ENCODE peak calls at places on chromosomes 3 and 15, in eight cellular contexts. A, D, K, Z, X, P, Y and U are unnamed samples. For H3K4me1, the result is how much of the 10 kb centered on the place peaks cover.

GRCh38 chr15:88656760-88657221 is 18.0 kb downstream of the ISG20 start:
- DNase-seq in P (peak), K (peak), Y (no peak), A (no peak), D (no peak), X (no peak), Z (no peak), U (peak)

GRCh38 chr15:31457631-31458526 is 131.2 kb downstream of the KLF13 start:
- DNase-seq in P (no peak), D (no peak), Z (no peak), A (peak), K (peak), Y (no peak), X (peak), U (peak)

GRCh38 chr3:123081718-123082369 is 15.0 kb downstream of the PDIA5 start:
- DNase-seq in Y (no peak), D (no peak), X (no peak), P (no peak), K (no peak), A (no peak), Z (no peak), U (no peak)

GRCh38 chr3:41196499-41197410 is 2.5 kb upstream of the CTNNB1 start:
- DNase-seq in P (no peak), X (no peak), A (no peak), Z (no peak), K (no peak), D (no peak), Y (no peak), U (no peak)

GRCh38 chr3:15305366-15305844 is 27.0 kb downstream of the SH3BP5 start:
- DNase-seq in X (no peak), K (no peak), D (no peak), A (peak), Y (no peak), P (no peak), Z (peak), U (no peak)

GRCh38 chr3:189148090-189148507 is 23.7 kb upstream of the TPRG1 start:
- DNase-seq in P (peak), Y (peak), K (no peak), A (peak), Z (peak), D (peak), X (peak), U (no peak)

GRCh38 chr15:89760303-89761008 is 9.4 kb upstream of the MESP1 start:
- DNase-seq in P (peak), X (peak), Y (peak), K (peak), D (peak), A (peak), Z (peak), U (peak)

GRCh38 chr3:65406470-65406869 is 632.2 kb downstream of the MAGI1 start:
- DNase-seq in X (no peak), K (no peak), Y (no peak), P (no peak), D (no peak), A (peak), Z (peak), U (no peak)

GRCh38 chr15:44659041-44659440 is 4.4 kb downstream of the SPG11 start:
- DNase-seq in K (no peak), D (no peak), Y (no peak), X (no peak), A (no peak), Z (no peak), P (no peak), U (no peak)

GRCh38 chr3:184486614-184487013 is 75.0 kb upstream of the EPHB3 start:
- DNase-seq in P (no peak), D (no peak), Y (no peak), Z (no peak), X (no peak), A (no peak), K (no peak), U (no peak)

GRCh38 chr15:91126080-91126479 is 26.0 kb downstream of the SV2B start:
- DNase-seq in D (no peak), K (no peak), P (no peak), A (no peak), Y (no peak), Z (no peak), X (no peak), U (no peak)

GRCh38 chr3:31562525-31562924 is 29.8 kb downstream of the STT3B start:
- DNase-seq in Z (no peak), Y (no peak), A (no peak), K (no peak), X (no peak), D (no peak), P (peak), U (peak)

GRCh38 chr3:54870423-54870822 is 57.4 kb downstream of the LRTM1 start:
- DNase-seq in Z (peak), D (no peak), X (no peak), A (peak), Y (no peak), P (no peak), K (no peak), U (no peak)

GRCh38 chr3:73542127-73542526 is 82.6 kb downstream of the PDZRN3 start:
- DNase-seq in Z (no peak), A (no peak), D (no peak), Y (no peak), P (peak), K (no peak), X (no peak), U (no peak)

GRCh38 chr3:23094890-23095462 is 108.2 kb upstream of the UBE2E2 start:
- DNase-seq in Z (peak), D (no peak), Y (no peak), X (no peak), A (peak), K (no peak), P (no peak), U (no peak)

GRCh38 chr3:134008630-134009156 is 21.0 kb downstream of the SLCO2A1 start:
- DNase-seq in K (no peak), Y (no peak), Z (no peak), A (peak), D (no peak), X (no peak), P (no peak), U (peak)

GRCh38 chr15:58267026-58267425 is 128.8 kb downstream of the AQP9 start:
- DNase-seq in Y (no peak), X (no peak), P (no peak), A (no peak), K (no peak), Z (no peak), D (no peak), U (no peak)

GRCh38 chr3:125132815-125133214 is 77.0 kb upstream of the HEG1 start:
- DNase-seq in D (no peak), Z (no peak), A (no peak), P (no peak), X (no peak), K (no peak), Y (no peak), U (no peak)

GRCh38 chr3:52483577-52484495 is 11.3 kb upstream of the STAB1 start:
- DNase-seq in K (no peak), D (peak), X (no peak), Z (peak), Y (no peak), A (peak), P (no peak), U (no peak)

GRCh38 chr3:125585595-125586223 is 9.6 kb downstream of the OSBPL11 start:
- DNase-seq in A (peak), D (peak), Y (no peak), K (no peak), X (peak), Z (peak), P (peak), U (no peak)

GRCh38 chr15:58864602-58865419 is 68.7 kb downstream of the SLTM start:
- DNase-seq in Y (peak), X (peak), A (peak), D (peak), K (no peak), P (no peak), Z (peak), U (peak)

GRCh38 chr3:84980011-84980410 is 21.2 kb downstream of the CADM2 start:
- DNase-seq in D (no peak), Y (no peak), Z (peak), X (no peak), P (no peak), K (no peak), A (no peak), U (no peak)

GRCh38 chr3:147371141-147371540 is 35.2 kb downstream of the ZIC4 start:
- DNase-seq in K (no peak), X (no peak), A (no peak), Z (no peak), D (no peak), Y (no peak), P (no peak), U (no peak)

GRCh38 chr3:16101295-16102186 is 72.9 kb upstream of the GALNT15 start:
- DNase-seq in X (no peak), K (no peak), Z (peak), D (no peak), A (peak), Y (no peak), P (peak), U (peak)

GRCh38 chr3:182349951-182350350 is 443.4 kb upstream of the ATP11B start:
- DNase-seq in P (no peak), D (no peak), A (no peak), Y (no peak), K (no peak), Z (no peak), X (no peak), U (no peak)

GRCh38 chr3:116057403-116058006 is 387.8 kb downstream of the LSAMP start:
- DNase-seq in X (no peak), K (no peak), Z (no peak), A (no peak), P (no peak), Y (no peak), D (no peak), U (no peak)

GRCh38 chr3:133591271-133591742 is 17.8 kb downstream of the CDV3 start:
- DNase-seq in A (peak), P (no peak), X (no peak), D (no peak), Y (no peak), Z (no peak), K (no peak), U (no peak)

GRCh38 chr15:92023971-92024370 is 170.5 kb downstream of the SLCO3A1 start:
- DNase-seq in Y (no peak), A (no peak), Z (no peak), P (no peak), K (no peak), X (no peak), D (no peak), U (no peak)

GRCh38 chr3:149547954-149548728 is 73.6 kb downstream of the TM4SF4 start:
- DNase-seq in D (peak), Y (no peak), A (peak), Z (peak), P (peak), X (peak), K (no peak), U (no peak)

GRCh38 chr3:59121346-59122144 is 71.7 kb upstream of the CFAP20DC start:
- DNase-seq in Y (no peak), Z (no peak), P (no peak), K (no peak), A (no peak), X (no peak), D (no peak), U (no peak)

GRCh38 chr3:87987952-87988351 is 70.9 kb downstream of the CGGBP1 start:
- DNase-seq in P (no peak), A (peak), K (no peak), D (no peak), Z (no peak), X (no peak), Y (no peak), U (no peak)

GRCh38 chr15:76204916-76205460 is 106.3 kb downstream of the ETFA start:
- DNase-seq in D (no peak), Z (no peak), X (no peak), K (peak), Y (no peak), A (no peak), P (no peak), U (peak)

GRCh38 chr15:68224546-68225250 is 4.8 kb downstream of the CLN6 start:
- DNase-seq in Y (no peak), D (no peak), Z (no peak), X (no peak), A (no peak), P (no peak), K (peak), U (peak)

GRCh38 chr3:16174976-16175901 is 759 bp downstream of the GALNT15 start:
- DNase-seq in X (no peak), Y (no peak), Z (no peak), P (no peak), K (no peak), A (peak), D (peak), U (no peak)

GRCh38 chr15:46795685-46796084 is 921.6 kb upstream of the SEMA6D start:
- DNase-seq in P (no peak), Z (no peak), A (no peak), D (no peak), K (no peak), X (no peak), Y (no peak), U (no peak)

GRCh38 chr3:127539366-127540060 is 51.0 kb downstream of the TPRA1 start:
- DNase-seq in Y (no peak), K (no peak), A (no peak), Z (no peak), P (no peak), X (no peak), D (no peak), U (no peak)
- H3K4me1 ChIP-seq in Y (under half), K (under half), A (under half), Z (under half), P (under half), X (under half), D (under half), U (under half)

GRCh38 chr3:172102883-172103310 is 63.5 kb downstream of the FNDC3B start:
- DNase-seq in A (no peak), Z (no peak), Y (no peak), X (no peak), P (no peak), D (no peak), K (no peak), U (no peak)
- H3K4me1 ChIP-seq in A (half or more), Z (under half), Y (under half), X (half or more), P (half or more), D (half or more), K (under half), U (under half)

GRCh38 chr15:101020451-101020850 is 101.3 kb downstream of the LRRK1 start:
- DNase-seq in X (no peak), Y (no peak), Z (no peak), D (no peak), A (no peak), K (no peak), P (peak), U (peak)
- H3K4me1 ChIP-seq in X (under half), Y (under half), Z (under half), D (under half), A (under half), K (under half), P (under half), U (under half)

GRCh38 chr15:50686468-50687301 is at the start of gene TRPM7:
- DNase-seq in Z (peak), K (peak), D (peak), X (peak), Y (peak), P (peak), A (peak), U (peak)

GRCh38 chr15:50685191-50685975 is 1.2 kb downstream of the TRPM7 start:
- DNase-seq in X (no peak), P (no peak), D (no peak), A (peak), Y (no peak), Z (no peak), K (no peak), U (no peak)

GRCh38 chr15:50676799-50677483 is 9.7 kb downstream of the TRPM7 start:
- DNase-seq in D (no peak), Z (peak), A (peak), P (no peak), Y (no peak), K (no peak), X (no peak), U (no peak)

GRCh38 chr15:50685976-50686467 is 575 bp downstream of the TRPM7 start:
- DNase-seq in D (peak), Y (peak), A (peak), X (peak), P (peak), K (peak), Z (peak), U (no peak)

DNA sequence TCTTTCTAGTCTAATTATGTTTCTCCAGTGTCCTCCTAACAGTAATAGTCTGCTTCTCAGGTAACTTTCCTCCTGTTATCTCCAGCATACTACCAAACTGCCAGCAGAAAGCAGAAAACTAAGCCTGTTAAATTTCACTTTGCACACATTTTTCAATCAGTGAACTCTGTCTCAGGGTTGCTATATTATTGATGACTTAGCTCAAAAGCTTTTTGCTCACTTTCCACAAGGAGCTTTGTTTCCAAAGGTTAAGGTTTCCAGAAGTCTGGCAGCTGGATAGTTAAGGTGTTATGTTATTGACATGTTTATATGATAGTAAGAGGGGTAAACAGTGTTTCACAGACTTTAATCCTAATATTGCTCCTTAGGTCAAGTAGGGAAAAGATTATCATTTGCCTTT is 5.1 kb downstream of the TRPM7 start:
- DNase-seq in A (no peak), P (no peak), X (no peak), Y (no peak), Z (no peak), K (no peak), D (no peak), U (no peak)
- H3K4me1 ChIP-seq in A (under half), P (under half), X (half or more), Y (under half), Z (under half), K (under half), D (under half), U (under half)

DNA sequence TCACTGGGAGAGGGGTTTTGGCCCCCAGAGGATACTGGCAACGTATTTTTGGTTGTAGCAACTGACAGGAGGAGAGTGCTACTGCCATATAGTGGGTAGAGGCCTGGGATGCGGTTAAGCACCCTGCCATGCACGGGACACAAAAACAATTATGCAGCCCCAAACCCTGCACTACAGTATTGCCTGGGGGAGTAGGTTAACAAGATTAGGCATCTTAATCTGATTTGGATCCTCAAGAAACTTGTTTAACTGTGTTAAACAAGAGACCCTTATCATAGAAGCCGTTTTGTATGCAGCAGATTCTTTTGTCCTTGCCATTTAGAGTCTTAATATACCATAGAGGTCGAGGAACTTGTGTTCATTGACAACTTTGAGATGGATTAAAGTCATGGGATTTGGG is 3.4 kb downstream of the PHLDB2 start:
- DNase-seq in X (no peak), P (no peak), A (no peak), Z (no peak), K (no peak), D (no peak), Y (no peak), U (no peak)
- H3K4me1 ChIP-seq in X (half or more), P (under half), A (half or more), Z (under half), K (half or more), D (under half), Y (under half), U (half or more)

GRCh38 chr3:194058189-194058571 is 77.8 kb upstream of the HES1 start:
- DNase-seq in K (no peak), A (peak), Y (peak), P (peak), X (peak), D (peak), Z (peak), U (no peak)

GRCh38 chr3:194057570-194058188 is 78.3 kb upstream of the HES1 start:
- DNase-seq in D (no peak), Y (no peak), P (no peak), K (no peak), X (no peak), A (no peak), Z (no peak), U (no peak)

GRCh38 chr3:194054540-194054939 is 81.4 kb upstream of the HES1 start:
- DNase-seq in Z (no peak), A (no peak), Y (no peak), D (no peak), K (no peak), P (no peak), X (no peak), U (no peak)

GRCh38 chr3:194054941-194055340 is 81.0 kb upstream of the HES1 start:
- DNase-seq in D (no peak), Z (no peak), P (no peak), Y (no peak), A (no peak), K (no peak), X (no peak), U (no peak)

DNA sequence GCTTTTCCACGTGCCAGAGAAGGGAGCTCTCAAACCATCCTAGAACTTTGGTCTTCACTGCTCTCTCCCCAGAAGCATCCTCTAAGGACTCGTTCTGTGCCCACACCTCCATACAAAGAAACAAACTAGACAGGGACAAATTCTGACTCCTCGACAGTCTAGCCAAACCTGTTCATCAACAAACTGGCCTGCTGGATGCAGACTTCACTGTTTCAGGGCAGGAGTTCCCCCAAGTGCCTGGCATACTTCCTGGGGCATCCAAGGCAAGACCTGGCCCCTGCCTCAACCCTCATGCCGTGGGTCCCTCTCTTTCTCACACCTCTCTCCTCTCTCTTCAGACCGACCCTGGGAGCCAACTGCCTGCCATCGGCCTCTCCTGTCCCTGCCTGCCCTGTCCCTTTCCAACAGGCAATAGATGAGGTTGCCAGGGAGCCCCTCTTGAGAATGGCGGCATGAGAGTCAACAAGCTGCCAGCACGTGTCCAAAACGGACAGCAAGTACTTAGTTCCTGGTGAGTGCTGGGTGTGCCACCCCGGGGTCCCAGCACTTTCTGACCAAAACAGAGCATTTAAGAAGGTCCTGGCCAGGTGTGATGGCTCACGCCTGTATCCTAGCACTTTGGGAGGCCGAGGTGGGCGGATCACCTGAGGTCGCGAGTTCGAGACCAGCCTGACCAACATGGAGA is 79.1 kb upstream of the HES1 start:
- DNase-seq in D (no peak), P (no peak), A (no peak), Z (no peak), X (no peak), K (no peak), Y (no peak), U (no peak)
- H3K4me1 ChIP-seq in D (under half), P (under half), A (under half), Z (under half), X (under half), K (under half), Y (under half), U (under half)